ENCODE peak calls at places on chromosomes 2 and 18, in four cellular contexts. W, B, R and A are unnamed samples.

GRCh38 chr2:236969075-236969474 is 116.6 kb upstream of the COPS8 start:
- DNase-seq in R (no peak), B (no peak), W (no peak), A (no peak)

GRCh38 chr2:38106420-38107182 is 30.6 kb upstream of the CYP1B1 start:
- DNase-seq in B (no peak), R (no peak), W (no peak), A (no peak)

GRCh38 chr2:200274116-200275075 is 32.1 kb upstream of the SPATS2L start:
- DNase-seq in B (no peak), R (peak), W (no peak), A (peak)

GRCh38 chr2:33266467-33266866 is 210.0 kb upstream of the RASGRP3 start:
- DNase-seq in W (no peak), B (no peak), R (no peak), A (no peak)

GRCh38 chr2:71923143-71923525 is 224.5 kb downstream of the CYP26B1 start:
- DNase-seq in W (no peak), B (no peak), R (no peak), A (no peak)

GRCh38 chr2:211367252-211367651 is 810.9 kb downstream of the CPS1 start:
- DNase-seq in W (no peak), B (no peak), R (no peak), A (no peak)

GRCh38 chr2:67717692-67718091 is 320.6 kb downstream of the ETAA1 start:
- DNase-seq in R (no peak), W (no peak), B (no peak), A (no peak)

GRCh38 chr18:12998332-12999060 is 7.3 kb downstream of the CEP192 start:
- DNase-seq in R (no peak), W (no peak), B (no peak), A (peak)

GRCh38 chr2:55019547-55020258 is 30.5 kb downstream of the RTN4 start:
- DNase-seq in B (no peak), W (no peak), R (no peak), A (no peak)

GRCh38 chr2:696999-697627 is 19.9 kb upstream of the TMEM18 start:
- DNase-seq in B (no peak), W (no peak), R (no peak), A (no peak)

GRCh38 chr2:86046985-86047384 is 58.7 kb downstream of the POLR1A start:
- DNase-seq in W (no peak), R (no peak), B (no peak), A (no peak)

GRCh38 chr18:38966846-38967245 is 1401.2 kb upstream of the CELF4 start:
- DNase-seq in W (no peak), R (no peak), B (no peak), A (no peak)

GRCh38 chr2:24793752-24794477 is 690 bp downstream of the CENPO start:
- DNase-seq in R (peak), W (no peak), B (peak), A (no peak)

GRCh38 chr2:67165141-67165990 is 231.8 kb upstream of the ETAA1 start:
- DNase-seq in B (no peak), R (no peak), W (no peak), A (no peak)

DNA sequence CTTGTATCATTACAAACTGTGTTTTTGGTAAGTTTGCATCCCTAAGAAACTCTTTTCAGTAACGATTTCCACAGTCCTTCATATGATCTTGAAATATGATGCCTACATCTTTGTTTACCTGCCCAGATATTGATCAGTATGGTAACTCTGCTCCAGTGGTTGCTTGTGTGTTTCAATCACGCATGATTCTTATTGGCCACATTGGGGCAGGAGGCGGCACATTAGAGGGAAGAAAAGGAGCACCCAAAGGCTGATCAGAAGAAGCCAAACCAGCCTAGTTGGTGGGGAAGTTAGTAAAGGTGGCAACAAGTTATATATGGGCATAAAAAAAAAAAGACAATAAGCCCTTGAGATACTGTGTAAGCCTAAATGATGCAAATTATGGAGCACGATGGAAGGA is 158.9 kb downstream of the RHBDD1 start:
- DNase-seq in R (peak), W (no peak), B (no peak), A (no peak)
- TF ChIP-seq ETV6 in R (no peak), W (no peak), B (no peak), A (no peak)

DNA sequence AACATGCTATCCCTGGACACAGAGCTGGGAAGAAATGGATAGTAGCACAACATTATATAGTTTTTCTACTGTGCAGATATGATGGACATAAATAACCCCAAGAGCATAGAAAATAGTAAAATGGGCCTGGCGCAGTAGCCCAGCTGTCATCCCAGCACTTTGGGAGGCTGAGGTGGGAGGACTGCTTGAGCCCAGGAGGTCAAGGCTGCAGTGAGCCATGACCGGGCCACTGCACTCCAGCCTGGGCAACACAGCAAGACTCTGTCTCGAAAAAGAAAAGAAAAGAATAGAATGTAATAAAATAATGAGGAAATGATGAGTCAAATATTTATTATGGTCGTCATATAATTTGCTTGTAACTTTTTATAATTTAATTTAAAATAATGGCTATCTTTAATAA is 7.5 kb upstream of the GAREM2 start:
- DNase-seq in R (no peak), W (no peak), B (no peak), A (no peak)
- TF ChIP-seq ETV6 in R (no peak), W (no peak), B (no peak), A (no peak)

GRCh38 chr2:1727101-1727771 is 17.1 kb downstream of the PXDN start:
- DNase-seq in R (no peak), W (no peak), B (no peak), A (no peak)
- TF ChIP-seq ETV6 in R (no peak), W (no peak), B (no peak), A (no peak)

DNA sequence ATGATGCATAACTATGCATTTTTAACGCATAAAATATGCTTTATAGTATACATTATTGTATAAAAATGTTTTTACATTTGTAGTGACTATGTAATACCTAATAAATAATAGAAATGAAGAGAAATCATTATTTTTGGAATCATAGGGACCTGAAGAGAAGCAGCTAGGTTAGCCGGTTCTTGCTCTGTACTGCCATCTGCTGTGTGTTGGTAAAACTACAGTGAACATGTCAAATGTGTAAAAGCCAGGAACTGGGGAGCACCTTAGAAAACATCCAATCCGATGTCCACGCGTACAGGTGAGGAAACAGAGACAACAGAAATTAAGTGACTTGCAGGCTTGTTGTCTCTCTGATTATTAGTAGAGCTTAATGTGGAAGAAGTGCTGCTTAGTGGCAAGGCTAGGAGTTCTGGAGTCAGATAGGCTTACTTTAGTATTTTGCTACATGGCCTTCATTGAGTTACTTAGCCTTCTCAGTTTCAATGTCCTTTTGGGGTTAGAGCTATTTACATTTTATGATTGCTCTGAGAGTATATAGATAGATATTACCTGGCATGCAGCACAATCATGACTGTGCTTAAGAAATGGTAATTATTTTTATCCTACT is 386.5 kb downstream of the DLGAP1 start:
- DNase-seq in W (peak), B (peak), R (peak), A (peak)
- TF ChIP-seq ETV6 in W (no peak), B (no peak), R (no peak), A (no peak)